ENCODE peak calls at places on chromosome 7, in eight cellular contexts. X is OCI-LY7; N is heart left ventricle; C is ovary; L is lung; F is esophagus squamous epithelium; J is lower lobe of right lung; Q is CD8-positive, alpha-beta T cell. A is an unnamed sample.

GRCh38 chr7:80923211-80923612 is 4.4 kb upstream of the SEMA3C start:
- DNase-seq in C (no peak), F (no peak), N (no peak), L (no peak), J (no peak), Q (no peak), X (no peak), A (no peak)

GRCh38 chr7:22853674-22854157 is 31.1 kb upstream of the TOMM7 start:
- DNase-seq in X (peak; percentile 83), L (no peak), N (no peak), F (no peak), Q (no peak), J (no peak), C (no peak), A (no peak)

GRCh38 chr7:26305048-26305868 is 13.6 kb downstream of the SNX10 start:
- DNase-seq in L (peak; percentile 61), X (peak; percentile 53), Q (no peak), N (no peak), F (no peak), J (peak; percentile 72), C (no peak), A (no peak)

GRCh38 chr7:147265528-147265927 is 1148.9 kb downstream of the CNTNAP2 start:
- DNase-seq in L (no peak), J (no peak), N (no peak), Q (no peak), C (no peak), X (no peak), F (no peak), A (no peak)

GRCh38 chr7:134420509-134421125 is 38.3 kb downstream of the AKR1B1 start:
- DNase-seq in L (no peak), Q (no peak), F (no peak), C (no peak), J (no peak), N (no peak), X (peak; percentile 10), A (no peak)

GRCh38 chr7:132206594-132206993 is 369.7 kb downstream of the PLXNA4 start:
- DNase-seq in Q (no peak), L (no peak), X (no peak), C (no peak), F (no peak), N (no peak), J (no peak), A (no peak)

GRCh38 chr7:105587899-105588690 is 6.8 kb upstream of the EFCAB10 start:
- DNase-seq in F (no peak), Q (no peak), N (no peak), X (peak; percentile 9), L (no peak), J (no peak), C (no peak), A (no peak)

GRCh38 chr7:14380881-14381280 is 391.4 kb upstream of the ETV1 start:
- DNase-seq in J (no peak), X (no peak), Q (no peak), F (no peak), C (no peak), L (no peak), N (no peak), A (no peak)

GRCh38 chr7:156780724-156781455 is 112.1 kb downstream of the LMBR1 start:
- DNase-seq in C (no peak), X (peak; percentile 51), N (no peak), F (no peak), J (no peak), L (no peak), Q (no peak), A (no peak)

GRCh38 chr7:131563918-131564317 is 7.5 kb upstream of the PODXL start:
- DNase-seq in J (no peak), Q (no peak), X (no peak), F (no peak), C (no peak), L (no peak), N (no peak), A (no peak)

GRCh38 chr7:116145245-116145852 is 65.0 kb upstream of the TES start:
- DNase-seq in F (no peak), Q (no peak), L (no peak), J (no peak), C (no peak), N (no peak), X (no peak), A (no peak)

GRCh38 chr7:50679218-50680007 is 103.3 kb downstream of the GRB10 start:
- DNase-seq in L (no peak), X (peak; percentile 48), F (no peak), C (no peak), Q (no peak), J (no peak), N (no peak), A (no peak)

GRCh38 chr7:54839538-54840213 is 80.7 kb upstream of the SEC61G start:
- DNase-seq in J (peak; percentile 77), L (peak; percentile 75), X (no peak), F (no peak), C (peak; percentile 36), N (peak; percentile 87), Q (no peak), A (peak; percentile 57)

GRCh38 chr7:107815254-107815882 is 12.3 kb upstream of the SLC26A3 start:
- DNase-seq in L (no peak), N (no peak), J (no peak), X (no peak), C (no peak), Q (no peak), F (no peak), A (no peak)

DNA sequence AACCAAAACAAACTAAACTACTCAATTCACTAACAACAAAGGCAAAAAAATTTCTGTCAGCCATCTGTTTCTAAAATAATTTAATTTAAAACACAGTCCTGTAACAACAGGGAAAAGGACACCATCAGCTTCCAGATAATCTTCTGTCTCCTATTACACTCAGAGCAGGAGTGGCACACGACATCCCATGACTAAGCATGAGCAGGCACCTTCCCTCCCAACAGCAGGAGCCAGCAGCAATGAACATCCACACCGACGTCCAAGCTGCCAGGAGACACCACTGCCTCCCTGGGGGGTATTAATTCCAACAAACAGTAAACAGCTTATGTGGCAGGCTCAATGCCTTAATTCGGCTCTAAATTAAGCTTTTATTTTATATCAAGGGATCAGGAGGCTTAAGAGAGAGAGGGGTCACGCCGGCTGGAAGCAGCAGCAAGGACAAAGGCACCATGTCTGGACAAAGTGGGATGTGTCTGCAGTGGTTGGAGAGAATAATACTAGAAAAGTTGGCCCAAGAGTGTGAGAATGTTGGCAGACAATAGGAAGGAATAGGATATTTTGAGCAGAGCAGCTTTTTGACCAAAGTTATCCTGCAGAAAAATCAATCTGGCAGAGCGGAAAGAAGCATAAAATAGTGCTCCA is 45.6 kb downstream of the KIAA1549 start:
- DNase-seq in C (no peak), X (no peak), Q (no peak), F (no peak), N (no peak), J (no peak), L (no peak), A (no peak)
- H3K27ac ChIP-seq in C (no peak overlapping the region), X (no peak overlapping the region), Q (no peak overlapping the region), F (no peak overlapping the region), N (peak overlapping the region; percentile 26), J (no peak overlapping the region), L (no peak overlapping the region), A (no peak overlapping the region)

GRCh38 chr7:18350678-18351077 is 144.9 kb upstream of the HDAC9 start:
- DNase-seq in C (no peak), Q (no peak), X (no peak), L (no peak), N (peak; percentile 20), F (no peak), J (no peak), A (no peak)

GRCh38 chr7:18354108-18354507 is 141.4 kb upstream of the HDAC9 start:
- DNase-seq in C (no peak), Q (no peak), F (no peak), N (no peak), X (no peak), J (no peak), L (no peak), A (no peak)

GRCh38 chr7:18354686-18355085 is 140.9 kb upstream of the HDAC9 start:
- DNase-seq in X (no peak), J (no peak), L (no peak), C (no peak), Q (no peak), N (no peak), F (no peak), A (no peak)

GRCh38 chr7:18356195-18356645 is 139.3 kb upstream of the HDAC9 start:
- DNase-seq in L (no peak), Q (no peak), X (peak; percentile 66), C (no peak), F (no peak), J (no peak), N (no peak), A (no peak)

GRCh38 chr7:18352339-18353255 is 143.0 kb upstream of the HDAC9 start:
- DNase-seq in C (no peak), J (no peak), L (no peak), X (peak; percentile 66), N (no peak), Q (no peak), F (no peak), A (no peak)
- H3K36me3 ChIP-seq in C (no peaks in the 10 kb centered on the region), J (no peaks in the 10 kb centered on the region), L (no peaks in the 10 kb centered on the region), X (no peaks in the 10 kb centered on the region), N (no peaks in the 10 kb centered on the region), Q (no peaks in the 10 kb centered on the region), F (no peaks in the 10 kb centered on the region), A (no peaks in the 10 kb centered on the region)

GRCh38 chr7:11083214-11083568 is 109.5 kb downstream of the PHF14 start:
- DNase-seq in J (no peak), X (no peak), N (no peak), Q (no peak), L (no peak), F (no peak), C (no peak), A (no peak)

GRCh38 chr7:11078242-11078834 is 104.7 kb downstream of the PHF14 start:
- DNase-seq in Q (no peak), C (no peak), F (no peak), X (no peak), J (no peak), N (no peak), L (no peak), A (no peak)

GRCh38 chr7:11079907-11080306 is 106.2 kb downstream of the PHF14 start:
- DNase-seq in J (no peak), C (no peak), N (no peak), F (no peak), X (no peak), L (no peak), Q (no peak), A (no peak)

GRCh38 chr7:11082121-11082520 is 108.4 kb downstream of the PHF14 start:
- DNase-seq in Q (no peak), J (no peak), X (no peak), F (no peak), N (no peak), C (no peak), L (no peak), A (no peak)

GRCh38 chr7:11082552-11083213 is 109.0 kb downstream of the PHF14 start:
- DNase-seq in L (no peak), X (no peak), J (no peak), N (no peak), C (no peak), F (no peak), Q (no peak), A (no peak)
- H3K27ac ChIP-seq in L (no peak overlapping the region), X (no peak overlapping the region), J (no peak overlapping the region), N (no peak overlapping the region), C (no peak overlapping the region), F (no peak overlapping the region), Q (no peak overlapping the region), A (no peak overlapping the region)

DNA sequence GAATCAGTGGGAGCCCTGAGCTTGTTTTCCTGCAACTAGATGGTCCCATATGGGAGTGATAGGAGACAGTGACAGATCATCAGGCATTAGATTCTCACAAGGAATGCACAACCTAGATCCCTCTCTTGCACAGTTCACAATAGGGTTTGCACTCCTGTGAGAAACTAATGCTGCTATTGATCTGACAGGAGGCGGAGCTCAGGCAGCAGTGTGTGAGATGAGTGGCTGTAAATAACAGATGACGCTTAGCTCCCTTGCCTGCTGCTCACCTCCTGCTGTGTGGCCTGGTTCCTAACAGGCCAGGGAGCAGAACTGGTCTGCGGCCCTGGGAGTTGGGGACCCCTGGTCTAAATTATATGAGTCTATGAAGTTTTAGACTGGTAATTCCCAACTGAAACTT is 3.9 kb downstream of the MIOS start:
- DNase-seq in F (no peak), J (peak; percentile 29), C (no peak), N (no peak), Q (no peak), X (no peak), L (no peak), A (peak; percentile 32)
- H3K36me3 ChIP-seq in F (no peaks in the 10 kb centered on the region), J (no peaks in the 10 kb centered on the region), C (no peaks in the 10 kb centered on the region), N (no peaks in the 10 kb centered on the region), Q (no peaks in the 10 kb centered on the region), X (peaks cover 30% of the 10 kb centered on the region), L (no peaks in the 10 kb centered on the region), A (no peaks in the 10 kb centered on the region)